ENCODE peak calls at places on chromosomes 11 and 22, in eight cellular contexts. F is AG10803, B is mucosa of descending colon, U is heart right ventricle, J is right atrium auricular region, R is breast epithelium, Y is esophagus squamous epithelium, W is cardiac fibroblast. O is an unnamed sample.

GRCh38 chr11:4714300-4714699 is 9.7 kb downstream of the MMP26 start:
- DNase-seq in F (no peak), B (no peak), U (no peak), J (no peak), R (no peak), Y (no peak), W (no peak), O (no peak)

GRCh38 chr11:11748706-11749365 is 92.9 kb upstream of the USP47 start:
- DNase-seq in F (peak; percentile 7), B (no peak), U (no peak), J (no peak), R (no peak), Y (no peak), W (no peak), O (no peak)

GRCh38 chr22:35648066-35649025 is at the start of gene APOL6:
- DNase-seq in F (peak; percentile 75), B (peak; percentile 79), U (peak; percentile 62), J (no peak), R (no peak), Y (no peak), W (peak; percentile 87), O (no peak)

GRCh38 chr22:41444360-41445170 is 2.0 kb downstream of the TOB2 start:
- DNase-seq in F (peak; percentile 94), B (peak; percentile 92), U (peak; percentile 92), J (peak; percentile 96), R (peak; percentile 85), Y (peak; percentile 43), W (peak; percentile 98), O (peak; percentile 82)

GRCh38 chr11:27934830-27935145 is 173.2 kb downstream of the KIF18A start:
- DNase-seq in F (peak; percentile 97), B (no peak), U (no peak), J (no peak), R (no peak), Y (no peak), W (peak; percentile 87), O (peak; percentile 76)

GRCh38 chr11:62443390-62444201 is 24.8 kb downstream of the SCGB1A1 start:
- DNase-seq in F (peak; percentile 85), B (peak; percentile 15), U (peak; percentile 26), J (peak; percentile 85), R (no peak), Y (no peak), W (peak; percentile 81), O (no peak)

GRCh38 chr11:10693509-10694071 is at the start of gene IRAG1:
- DNase-seq in F (peak; percentile 67), B (peak; percentile 27), U (peak; percentile 61), J (no peak), R (no peak), Y (no peak), W (peak; percentile 73), O (no peak)

GRCh38 chr11:2934611-2935239 is 5.5 kb upstream of the PHLDA2 start:
- DNase-seq in F (no peak), B (no peak), U (no peak), J (no peak), R (peak; percentile 43), Y (no peak), W (no peak), O (no peak)

GRCh38 chr11:1117970-1118369 is 39.8 kb upstream of the MUC5AC start:
- DNase-seq in F (no peak), B (no peak), U (no peak), J (no peak), R (no peak), Y (no peak), W (no peak), O (no peak)

GRCh38 chr11:704799-705645 is 1.0 kb upstream of the EPS8L2 start:
- DNase-seq in F (no peak), B (peak; percentile 85), U (no peak), J (no peak), R (peak; percentile 90), Y (no peak), W (no peak), O (no peak)

GRCh38 chr11:36743039-36743438 is 145.0 kb upstream of the RAG2 start:
- DNase-seq in F (no peak), B (no peak), U (no peak), J (no peak), R (no peak), Y (no peak), W (no peak), O (no peak)

GRCh38 chr11:36736103-36736502 is 138.1 kb upstream of the RAG2 start:
- DNase-seq in F (no peak), B (no peak), U (no peak), J (no peak), R (no peak), Y (no peak), W (no peak), O (no peak)

GRCh38 chr11:36744375-36745168 is 146.5 kb upstream of the RAG2 start:
- DNase-seq in F (peak; percentile 52), B (peak; percentile 84), U (peak; percentile 57), J (peak; percentile 79), R (peak; percentile 60), Y (no peak), W (peak; percentile 63), O (no peak)

GRCh38 chr11:36738292-36738861 is 140.3 kb upstream of the RAG2 start:
- DNase-seq in F (no peak), B (no peak), U (no peak), J (no peak), R (no peak), Y (no peak), W (no peak), O (no peak)

DNA sequence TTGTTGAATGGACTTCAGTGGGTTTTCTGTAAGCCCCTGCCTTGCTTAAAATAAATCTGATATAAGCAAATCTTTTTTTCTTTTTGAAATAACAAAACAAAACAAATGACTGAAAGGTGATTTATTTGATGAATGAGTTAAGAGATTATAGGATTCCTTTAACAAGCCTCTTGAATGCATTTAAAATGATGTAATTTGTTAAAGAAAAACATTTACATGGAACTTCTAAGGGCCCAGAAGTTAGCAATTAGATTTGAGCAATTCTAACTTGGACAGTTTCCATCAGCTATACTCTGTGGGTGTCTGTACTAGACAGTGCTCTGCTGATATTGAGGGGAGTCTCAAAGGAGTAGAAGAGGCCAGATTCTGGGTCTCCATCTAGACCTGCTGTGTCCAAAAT is 143.5 kb upstream of the RAG2 start:
- DNase-seq in F (no peak), B (no peak), U (no peak), J (no peak), R (no peak), Y (no peak), W (no peak), O (no peak)
- TF ChIP-seq CTCF in F (no peak), B (no peak), U (no peak), J (no peak), R (no peak), Y (no peak), W (no peak), O (no peak)

DNA sequence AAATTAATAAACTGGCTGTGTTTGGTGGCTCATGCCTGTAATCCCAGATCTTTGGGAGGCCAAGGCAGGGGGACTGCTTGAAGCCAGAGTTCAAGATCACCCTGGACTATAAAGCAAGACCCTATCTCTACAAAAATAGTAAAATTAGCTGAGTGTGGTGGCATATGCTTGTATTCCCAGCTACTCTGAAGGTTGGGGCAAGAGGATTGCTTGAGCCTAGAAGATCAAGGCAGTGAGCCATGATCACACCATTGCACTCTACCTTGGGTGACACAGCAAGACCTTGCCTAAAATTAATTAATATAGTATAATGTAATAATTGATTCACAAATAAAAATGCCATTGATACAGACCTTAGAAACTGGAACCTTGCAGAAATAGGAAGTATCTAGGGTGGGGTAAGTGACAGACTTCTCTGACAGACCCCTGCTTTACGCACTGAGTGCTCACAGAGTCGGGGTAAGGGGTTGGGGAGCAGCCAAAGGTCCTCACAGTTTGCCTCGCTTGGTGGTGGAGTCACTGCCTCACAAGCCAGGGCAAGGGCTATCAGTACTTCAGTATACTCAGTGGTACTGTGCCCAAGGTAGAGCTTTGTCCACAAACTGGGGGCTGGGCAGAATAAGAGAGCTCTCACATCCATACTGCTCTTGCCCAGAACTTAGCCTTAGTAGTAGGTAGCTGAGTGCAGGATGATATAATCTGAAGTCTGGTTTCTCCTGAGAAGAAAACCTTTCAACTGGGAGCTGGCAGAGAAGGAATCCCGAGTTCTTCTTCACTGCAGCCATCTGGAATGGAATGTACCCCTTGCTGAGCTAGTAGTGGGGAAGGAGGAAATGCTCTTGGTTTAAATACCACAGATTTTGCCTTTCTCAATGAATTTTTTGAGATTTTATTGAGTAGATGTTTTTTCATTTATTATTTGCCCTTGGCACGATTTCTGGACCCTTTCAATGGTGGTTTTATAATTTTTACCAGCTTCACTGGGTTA is 65.5 kb downstream of the EMSY start:
- DNase-seq in F (peak; percentile 68), B (no peak), U (no peak), J (no peak), R (no peak), Y (no peak), W (peak; percentile 59), O (peak; percentile 12)
- H3K4me3 ChIP-seq in F (no peak overlapping the region), B (no peak overlapping the region), U (no peak overlapping the region), J (no peak overlapping the region), R (no peak overlapping the region), Y (no peak overlapping the region), W (no peak overlapping the region), O (no peak overlapping the region)

DNA sequence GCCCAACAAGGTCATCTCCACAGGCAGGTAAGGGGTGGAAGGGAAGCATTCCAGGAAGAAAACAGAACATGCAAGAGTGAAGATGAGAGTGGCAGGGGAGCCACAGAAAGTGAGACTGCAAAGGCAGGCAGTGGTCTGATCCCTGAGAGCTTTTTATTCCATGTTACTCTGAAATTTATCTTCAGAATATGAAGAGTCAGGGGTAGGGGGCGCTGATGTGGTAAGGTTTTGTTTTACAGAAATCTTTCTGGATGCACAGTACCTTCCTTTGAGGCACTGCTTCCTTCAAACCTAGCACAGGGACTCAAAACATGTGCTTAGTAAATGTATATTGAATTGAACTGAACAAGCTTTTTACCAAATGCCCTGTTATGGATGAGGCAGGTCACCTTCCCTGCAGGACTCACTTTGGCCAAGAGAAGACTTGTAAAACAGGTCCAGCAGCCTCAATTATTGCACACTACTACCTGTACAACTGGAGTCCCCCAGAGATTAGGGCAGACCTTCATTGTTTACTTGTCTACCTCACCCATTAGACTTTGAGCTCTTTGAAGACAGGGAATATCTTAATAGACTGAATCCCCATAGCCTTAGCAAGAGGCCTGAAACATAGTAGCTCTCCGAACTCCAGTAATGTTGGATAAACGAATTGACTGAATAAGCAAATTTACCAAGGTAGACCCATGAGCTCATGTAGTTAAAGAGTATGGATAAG is 2.2 kb downstream of the PAK1 start:
- DNase-seq in F (no peak), B (peak; percentile 91), U (no peak), J (no peak), R (no peak), Y (no peak), W (no peak), O (no peak)
- TF ChIP-seq CTCF in F (peak; percentile 2), B (no peak), U (peak; percentile 29), J (peak; percentile 13), R (no peak), Y (no peak), W (no peak), O (no peak)

DNA sequence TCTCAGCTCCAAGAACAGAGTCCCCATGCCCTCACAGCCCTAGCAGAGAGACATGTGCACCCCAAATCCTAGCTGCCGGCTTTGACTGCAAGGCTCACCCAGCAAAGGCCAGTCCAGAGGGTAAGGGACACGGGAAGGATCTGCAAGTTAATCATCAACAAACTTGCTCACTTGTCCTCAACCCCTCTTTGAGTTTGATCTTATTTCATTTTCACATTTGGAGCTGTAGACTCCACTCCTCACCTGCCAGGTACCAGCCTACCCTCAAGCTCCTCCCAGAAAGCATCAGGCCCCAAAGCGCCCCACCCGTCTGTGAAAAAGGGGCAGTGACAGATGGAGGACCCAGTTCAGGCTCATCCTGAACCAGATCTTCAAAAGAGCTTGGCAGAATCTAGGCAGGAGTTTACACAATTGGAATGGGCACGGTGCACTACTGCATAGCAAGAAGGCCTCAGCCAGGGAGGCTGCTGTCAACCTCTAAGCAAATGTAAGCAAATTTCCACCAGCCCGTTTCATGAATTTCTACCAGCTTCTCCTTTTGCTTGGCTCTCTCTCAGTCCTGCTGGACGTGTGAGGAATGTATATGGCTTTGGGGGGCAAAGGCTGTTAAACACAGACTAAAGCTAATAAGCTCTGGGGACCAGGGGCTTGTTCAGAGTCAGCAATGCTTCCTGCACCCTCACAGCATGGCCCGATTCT is 5.5 kb downstream of the EHD1 start:
- DNase-seq in F (no peak), B (no peak), U (no peak), J (no peak), R (no peak), Y (no peak), W (no peak), O (no peak)
- H3K4me3 ChIP-seq in F (no peak overlapping the region), B (no peak overlapping the region), U (no peak overlapping the region), J (no peak overlapping the region), R (no peak overlapping the region), Y (no peak overlapping the region), W (no peak overlapping the region), O (no peak overlapping the region)

O was measured in BJ.